ENCODE peak calls at places on chromosomes 2 and 18, in five cellular contexts. One of them, this sample, is unnamed.

GRCh38 chr2:44802409-44803099 is 138.9 kb upstream of the SIX3 start:
- DNase-seq in GM06990: no peak
- DNase-seq in breast epithelium: no peak
- DNase-seq in MM.1S: no peak
- DNase-seq in AG09309: no peak
- DNase-seq in this sample: no peak

GRCh38 chr2:113196839-113197238 is 23.1 kb downstream of the PSD4 start:
- DNase-seq in breast epithelium: no peak
- DNase-seq in GM06990: no peak
- DNase-seq in AG09309: no peak
- DNase-seq in MM.1S: no peak
- DNase-seq in this sample: no peak

GRCh38 chr2:66897181-66897580 is 462.3 kb downstream of the MEIS1 start:
- DNase-seq in AG09309: no peak
- DNase-seq in breast epithelium: no peak
- DNase-seq in MM.1S: no peak
- DNase-seq in GM06990: no peak
- DNase-seq in this sample: no peak

GRCh38 chr18:23253630-23254029 is 118.3 kb downstream of the CABLES1 start:
- DNase-seq in MM.1S: no peak
- DNase-seq in GM06990: no peak
- DNase-seq in AG09309: no peak
- DNase-seq in breast epithelium: no peak
- DNase-seq in this sample: no peak

GRCh38 chr2:14554829-14555580 is 77.5 kb upstream of the LRATD1 start:
- DNase-seq in MM.1S: no peak
- DNase-seq in AG09309: no peak
- DNase-seq in breast epithelium: no peak
- DNase-seq in GM06990: no peak
- DNase-seq in this sample: no peak

GRCh38 chr18:45467307-45467706 is 148.0 kb upstream of the SLC14A2 start:
- DNase-seq in AG09309: no peak
- DNase-seq in MM.1S: no peak
- DNase-seq in GM06990: no peak
- DNase-seq in breast epithelium: no peak
- DNase-seq in this sample: no peak

GRCh38 chr2:65161551-65162100 is 31.7 kb upstream of the RAB1A start:
- DNase-seq in GM06990: no peak
- DNase-seq in AG09309: no peak
- DNase-seq in MM.1S: no peak
- DNase-seq in breast epithelium: no peak
- DNase-seq in this sample: no peak

GRCh38 chr2:114862234-114862633 is 419.8 kb downstream of the DPP10 start:
- DNase-seq in AG09309: no peak
- DNase-seq in breast epithelium: no peak
- DNase-seq in MM.1S: no peak
- DNase-seq in GM06990: no peak
- DNase-seq in this sample: no peak

GRCh38 chr2:158112971-158113370 is 11.3 kb downstream of the UPP2 start:
- DNase-seq in GM06990: no peak
- DNase-seq in breast epithelium: no peak
- DNase-seq in MM.1S: no peak
- DNase-seq in AG09309: no peak
- DNase-seq in this sample: no peak

GRCh38 chr18:23752796-23753195 is 63.5 kb downstream of the LAMA3 start:
- DNase-seq in AG09309: no peak
- DNase-seq in GM06990: no peak
- DNase-seq in breast epithelium: peak
- DNase-seq in MM.1S: no peak
- DNase-seq in this sample: no peak

GRCh38 chr18:22179174-22179573 is 9.8 kb downstream of the GATA6 start:
- DNase-seq in AG09309: no peak
- DNase-seq in GM06990: no peak
- DNase-seq in MM.1S: no peak
- DNase-seq in breast epithelium: no peak
- DNase-seq in this sample: no peak

GRCh38 chr18:79559121-79559835 is 120.3 kb upstream of the CTDP1 start:
- DNase-seq in MM.1S: no peak
- DNase-seq in AG09309: no peak
- DNase-seq in GM06990: no peak
- DNase-seq in breast epithelium: no peak
- DNase-seq in this sample: no peak

GRCh38 chr18:65725421-65726050 is 25.3 kb upstream of the CDH7 start:
- DNase-seq in breast epithelium: no peak
- DNase-seq in GM06990: no peak
- DNase-seq in MM.1S: peak
- DNase-seq in AG09309: no peak
- DNase-seq in this sample: no peak

GRCh38 chr2:236744316-236745105 is 174.9 kb downstream of the ACKR3 start:
- DNase-seq in breast epithelium: no peak
- DNase-seq in AG09309: peak
- DNase-seq in MM.1S: no peak
- DNase-seq in GM06990: no peak
- DNase-seq in this sample: no peak

GRCh38 chr2:219250044-219250781 is 2.8 kb upstream of the TUBA4B start:
- DNase-seq in MM.1S: no peak
- DNase-seq in breast epithelium: no peak
- DNase-seq in AG09309: no peak
- DNase-seq in GM06990: no peak
- DNase-seq in this sample: no peak
- H3K4me3 ChIP-seq in MM.1S: no peak
- H3K4me3 ChIP-seq in breast epithelium: no peak
- H3K4me3 ChIP-seq in AG09309: no peak
- H3K4me3 ChIP-seq in GM06990: no peak
- H3K4me3 ChIP-seq in this sample: peak

GRCh38 chr2:27735263-27735904 is 36.1 kb upstream of the MRPL33 start:
- DNase-seq in GM06990: no peak
- DNase-seq in MM.1S: no peak
- DNase-seq in AG09309: no peak
- DNase-seq in breast epithelium: peak
- DNase-seq in this sample: peak

GRCh38 chr2:27737676-27738348 is 33.7 kb upstream of the MRPL33 start:
- DNase-seq in MM.1S: no peak
- DNase-seq in breast epithelium: no peak
- DNase-seq in AG09309: peak
- DNase-seq in GM06990: no peak
- DNase-seq in this sample: no peak

GRCh38 chr2:27736890-27737204 is 34.7 kb upstream of the MRPL33 start:
- DNase-seq in GM06990: no peak
- DNase-seq in breast epithelium: no peak
- DNase-seq in MM.1S: no peak
- DNase-seq in AG09309: no peak
- DNase-seq in this sample: no peak

GRCh38 chr2:27734305-27734704 is 37.2 kb upstream of the MRPL33 start:
- DNase-seq in MM.1S: no peak
- DNase-seq in AG09309: no peak
- DNase-seq in breast epithelium: no peak
- DNase-seq in GM06990: no peak
- DNase-seq in this sample: no peak

DNA sequence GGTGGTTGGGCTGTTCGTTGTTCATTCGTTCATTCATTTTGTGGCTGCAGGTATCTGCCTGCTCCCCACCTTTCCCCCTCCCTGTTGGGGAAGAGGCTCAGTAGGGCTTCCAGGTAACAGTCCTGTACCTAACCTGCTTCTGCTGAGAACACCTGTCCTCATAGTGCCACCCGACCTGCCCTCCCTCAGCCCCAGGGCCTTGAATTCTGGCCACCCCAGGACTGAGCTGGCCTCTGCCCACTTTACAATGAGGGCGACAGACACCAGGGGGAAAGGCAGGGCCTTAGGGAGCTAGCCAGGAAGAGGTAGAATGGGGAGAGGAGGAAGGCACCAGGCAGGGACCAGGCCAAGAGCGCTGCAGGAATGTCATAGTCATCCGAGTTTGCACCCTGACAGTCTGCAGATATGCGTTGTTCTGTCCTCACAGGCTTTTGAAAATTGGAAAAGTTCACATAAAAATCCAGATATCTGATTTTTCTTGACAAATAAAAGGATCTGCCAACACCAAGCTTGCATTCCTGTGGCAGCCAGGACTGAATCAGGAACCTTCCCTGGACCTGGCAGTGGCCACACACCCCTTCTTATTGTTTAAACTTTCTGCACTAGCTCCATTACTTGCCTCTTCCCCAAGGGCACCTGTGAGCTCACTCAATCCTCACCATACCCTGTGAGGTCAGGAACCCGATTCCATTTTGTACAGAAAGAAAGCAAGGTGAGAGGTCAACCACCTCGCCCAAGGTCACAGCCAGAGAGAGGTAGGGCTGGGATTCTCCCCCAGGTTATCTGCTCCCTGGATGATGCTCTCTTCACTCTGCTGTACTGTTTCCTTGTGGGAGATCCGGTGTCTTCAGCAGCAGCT is 35.3 kb upstream of the MRPL33 start:
- DNase-seq in breast epithelium: no peak
- DNase-seq in MM.1S: no peak
- DNase-seq in GM06990: no peak
- DNase-seq in AG09309: no peak
- DNase-seq in this sample: no peak
- H3K4me3 ChIP-seq in breast epithelium: peak
- H3K4me3 ChIP-seq in MM.1S: no peak
- H3K4me3 ChIP-seq in GM06990: no peak
- H3K4me3 ChIP-seq in AG09309: no peak
- H3K4me3 ChIP-seq in this sample: peak

GRCh38 chr2:234490239-234491074 is 6.4 kb downstream of the ARL4C start:
- DNase-seq in GM06990: no peak
- DNase-seq in MM.1S: peak
- DNase-seq in breast epithelium: no peak
- DNase-seq in AG09309: no peak
- DNase-seq in this sample: no peak
- H3K4me3 ChIP-seq in GM06990: no peak
- H3K4me3 ChIP-seq in MM.1S: peak
- H3K4me3 ChIP-seq in breast epithelium: no peak
- H3K4me3 ChIP-seq in AG09309: no peak
- H3K4me3 ChIP-seq in this sample: no peak

GRCh38 chr2:127410871-127411396 is 7.3 kb upstream of the PROC start:
- DNase-seq in GM06990: no peak
- DNase-seq in breast epithelium: peak
- DNase-seq in AG09309: peak
- DNase-seq in MM.1S: peak
- DNase-seq in this sample: no peak
- H3K4me3 ChIP-seq in GM06990: peak
- H3K4me3 ChIP-seq in breast epithelium: no peak
- H3K4me3 ChIP-seq in AG09309: no peak
- H3K4me3 ChIP-seq in MM.1S: peak
- H3K4me3 ChIP-seq in this sample: peak

GRCh38 chr2:160206436-160206835 is 6.4 kb upstream of the ITGB6 start:
- DNase-seq in AG09309: no peak
- DNase-seq in breast epithelium: no peak
- DNase-seq in MM.1S: no peak
- DNase-seq in GM06990: no peak
- DNase-seq in this sample: no peak
- H3K4me3 ChIP-seq in AG09309: no peak
- H3K4me3 ChIP-seq in breast epithelium: no peak
- H3K4me3 ChIP-seq in MM.1S: no peak
- H3K4me3 ChIP-seq in GM06990: no peak
- H3K4me3 ChIP-seq in this sample: no peak

DNA sequence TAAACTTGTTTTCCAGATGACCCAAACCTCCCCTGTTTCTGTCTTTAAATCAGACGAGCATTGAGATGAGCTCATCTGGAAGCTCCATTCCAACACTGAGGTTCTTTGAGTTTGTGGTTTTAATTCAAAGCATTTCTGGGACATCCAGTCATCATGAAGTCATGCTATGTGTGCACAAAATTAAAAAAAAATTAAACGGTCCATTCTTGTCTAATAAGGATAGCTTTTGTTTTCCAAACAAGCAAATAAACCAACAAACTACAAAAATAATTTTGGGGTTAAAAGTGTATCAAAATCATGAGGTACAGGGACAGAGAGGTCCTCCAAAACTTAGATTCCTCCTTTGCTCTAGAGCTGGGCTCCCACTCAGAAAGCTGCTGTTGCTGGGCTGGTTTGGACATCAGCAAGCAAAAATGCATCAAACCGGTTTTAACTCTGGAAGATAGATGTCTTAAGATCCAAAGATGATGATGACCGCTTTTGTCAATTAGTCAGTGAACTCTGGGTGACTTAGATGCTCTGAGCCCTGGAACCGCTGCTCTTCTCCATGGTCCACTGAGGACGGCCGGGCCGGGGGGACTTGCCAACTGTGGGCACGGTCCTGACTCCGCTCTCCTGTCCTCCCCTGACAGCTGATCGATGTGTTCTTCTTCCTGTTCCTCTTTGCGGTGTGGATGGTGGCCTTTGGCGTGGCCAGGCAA is 65.4 kb downstream of the TRPM8 start:
- DNase-seq in breast epithelium: no peak
- DNase-seq in AG09309: peak
- DNase-seq in GM06990: no peak
- DNase-seq in MM.1S: no peak
- DNase-seq in this sample: no peak
- H3K4me3 ChIP-seq in breast epithelium: no peak
- H3K4me3 ChIP-seq in AG09309: no peak
- H3K4me3 ChIP-seq in GM06990: no peak
- H3K4me3 ChIP-seq in MM.1S: no peak
- H3K4me3 ChIP-seq in this sample: no peak

GRCh38 chr2:169363570-169364150 is 1.3 kb upstream of the LRP2 start:
- DNase-seq in breast epithelium: peak
- DNase-seq in MM.1S: peak
- DNase-seq in GM06990: peak
- DNase-seq in AG09309: no peak
- DNase-seq in this sample: no peak

GRCh38 chr2:169362346-169363026 is at the start of gene LRP2:
- DNase-seq in breast epithelium: no peak
- DNase-seq in AG09309: no peak
- DNase-seq in GM06990: peak
- DNase-seq in MM.1S: peak
- DNase-seq in this sample: no peak

GRCh38 chr2:169360984-169361705 is 1.2 kb downstream of the LRP2 start:
- DNase-seq in MM.1S: no peak
- DNase-seq in GM06990: no peak
- DNase-seq in breast epithelium: no peak
- DNase-seq in AG09309: no peak
- DNase-seq in this sample: no peak

GRCh38 chr2:169363027-169363569 is 764 bp upstream of the LRP2 start:
- DNase-seq in AG09309: no peak
- DNase-seq in GM06990: no peak
- DNase-seq in MM.1S: no peak
- DNase-seq in breast epithelium: no peak
- DNase-seq in this sample: no peak

GRCh38 chr2:169361706-169362345 is 508 bp downstream of the LRP2 start:
- DNase-seq in breast epithelium: no peak
- DNase-seq in MM.1S: no peak
- DNase-seq in GM06990: peak
- DNase-seq in AG09309: no peak
- DNase-seq in this sample: no peak
- H3K4me3 ChIP-seq in breast epithelium: peak
- H3K4me3 ChIP-seq in MM.1S: peak
- H3K4me3 ChIP-seq in GM06990: peak
- H3K4me3 ChIP-seq in AG09309: peak
- H3K4me3 ChIP-seq in this sample: peak

This sample was measured in thoracic aorta.